ENCODE peak calls at places on chromosomes 4 and X, in five cellular contexts. U, C, A, M and N are unnamed samples.

GRCh38 chr4:88743696-88744095 is 46.1 kb upstream of the NAP1L5 start:
- DNase-seq in A (no peak), C (peak), M (no peak), U (no peak), N (no peak)

GRCh38 chrX:17030580-17031285 is 84.3 kb downstream of the REPS2 start:
- DNase-seq in A (no peak), U (no peak), C (no peak), M (no peak), N (no peak)

GRCh38 chrX:85963736-85964135 is 83.6 kb downstream of the CHM start:
- DNase-seq in U (no peak), M (peak), C (peak), A (peak), N (peak)

GRCh38 chrX:21991504-21991903 is 40.6 kb upstream of the PHEX start:
- DNase-seq in M (no peak), A (no peak), C (no peak), U (no peak), N (no peak)

GRCh38 chr4:133320576-133321170 is 171.6 kb downstream of the PCDH10 start:
- DNase-seq in A (peak), C (peak), U (no peak), M (peak), N (peak)

GRCh38 chr4:152920768-152921167 is 15.4 kb upstream of the FHDC1 start:
- DNase-seq in M (peak), U (no peak), C (no peak), A (no peak), N (peak)

GRCh38 chrX:43328358-43328946 is 327.6 kb upstream of the MAOA start:
- DNase-seq in U (no peak), C (no peak), A (no peak), M (no peak), N (no peak)

GRCh38 chrX:63743596-63743995 is 41.4 kb downstream of the ARHGEF9 start:
- DNase-seq in M (no peak), A (no peak), U (no peak), C (no peak), N (no peak)

GRCh38 chrX:138710866-138711331 is 618 bp downstream of the FGF13 start:
- DNase-seq in C (peak), A (no peak), M (no peak), U (peak), N (no peak)

GRCh38 chr4:6855692-6856297 is 53.8 kb upstream of the TBC1D14 start:
- DNase-seq in U (no peak), M (peak), A (peak), C (peak), N (no peak)

GRCh38 chrX:48789366-48790220 is 3.2 kb downstream of the GATA1 start:
- DNase-seq in U (no peak), M (no peak), C (no peak), A (no peak), N (no peak)

GRCh38 chrX:110657073-110657472 is 138.5 kb downstream of the CHRDL1 start:
- DNase-seq in A (no peak), U (no peak), C (no peak), M (no peak), N (peak)